ENCODE peak calls at places on chromosomes 13 and 19, in ten cellular contexts. X, N, E, H, U, W, F, J, T and O are unnamed samples.
A peak's percentile ranks its signal among the peaks of the same experiment; 100 is the strongest.

GRCh38 chr19:4635763-4636135 is 3.6 kb upstream of the TNFAIP8L1 start:
- DNase-seq in X (no peak), N (no peak), E (no peak), H (no peak), U (no peak), W (no peak), F (no peak), J (no peak), T (no peak), O (no peak)

GRCh38 chr13:111474136-111475002 is 153.9 kb downstream of the TEX29 start:
- DNase-seq in X (peak; percentile 2), N (no peak), E (no peak), H (peak; percentile 19), U (peak; percentile 50), W (no peak), F (no peak), J (peak; percentile 47), T (no peak), O (no peak)

GRCh38 chr13:112722433-112723250 is 32.8 kb downstream of the ATP11A start:
- DNase-seq in X (peak; percentile 90), N (peak; percentile 81), E (no peak), H (peak; percentile 96), U (peak; percentile 80), W (peak; percentile 50), F (no peak), J (peak; percentile 31), T (peak; percentile 75), O (peak; percentile 94)

GRCh38 chr13:44768233-44768632 is 192.1 kb upstream of the TSC22D1 start:
- DNase-seq in X (no peak), N (no peak), E (no peak), H (no peak), U (no peak), W (no peak), F (no peak), J (no peak), T (no peak), O (no peak)

GRCh38 chr13:112443191-112444000 is 67.2 kb downstream of the SPACA7 start:
- DNase-seq in X (no peak), N (no peak), E (no peak), H (no peak), U (peak; percentile 40), W (no peak), F (no peak), J (no peak), T (no peak), O (peak; percentile 44)

GRCh38 chr13:91058066-91058465 is 289.4 kb upstream of the MIR17HG start:
- DNase-seq in X (no peak), N (no peak), E (no peak), H (peak; percentile 36), U (no peak), W (no peak), F (no peak), J (no peak), T (no peak), O (peak; percentile 41)

GRCh38 chr13:49240017-49240416 is 7.7 kb upstream of the CDADC1 start:
- DNase-seq in X (no peak), N (no peak), E (no peak), H (peak; percentile 35), U (no peak), W (no peak), F (no peak), J (no peak), T (no peak), O (peak; percentile 33)

GRCh38 chr19:10228925-10229324 is 2.2 kb downstream of the S1PR2 start:
- DNase-seq in X (no peak), N (no peak), E (no peak), H (peak; percentile 30), U (no peak), W (no peak), F (no peak), J (peak; percentile 51), T (peak; percentile 24), O (peak; percentile 59)

DNA sequence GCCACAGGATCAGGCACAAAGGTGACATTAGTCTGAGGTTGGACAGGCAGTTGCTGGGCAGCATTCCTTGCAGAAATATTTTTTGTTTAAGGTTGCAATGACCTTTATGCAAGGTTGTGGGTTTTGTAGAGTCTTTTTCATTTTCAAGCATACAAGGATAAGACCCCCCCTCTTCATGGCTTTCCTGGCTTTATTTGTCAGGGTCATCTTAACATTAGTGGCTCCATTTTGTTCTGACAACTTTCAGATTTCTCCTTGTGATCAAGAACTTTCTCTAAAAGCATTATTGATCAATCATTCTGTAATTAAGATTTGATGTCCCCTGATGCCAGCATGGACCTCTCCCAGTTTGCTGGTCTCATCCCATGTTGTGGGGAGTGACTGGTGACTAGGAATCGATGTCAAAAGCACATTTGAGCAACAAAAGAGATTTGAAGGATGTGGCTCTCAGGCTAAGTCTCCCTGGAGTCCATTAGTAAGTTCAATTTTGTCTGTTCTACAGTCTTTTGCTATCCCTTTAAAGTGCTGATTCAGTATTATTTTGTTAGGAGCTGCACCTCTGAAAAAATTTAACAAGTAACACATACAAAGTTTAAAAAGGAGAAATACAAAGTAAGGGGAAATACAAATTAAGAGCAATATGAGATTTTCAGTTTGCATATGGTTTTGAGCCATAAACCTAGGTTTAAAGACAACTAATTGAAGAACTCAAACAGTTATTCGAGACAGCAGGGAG is 5.3 kb downstream of the CARD8 start:
- DNase-seq in X (no peak), N (no peak), E (no peak), H (no peak), U (no peak), W (no peak), F (no peak), J (no peak), T (no peak), O (no peak)
- H3K4me3 ChIP-seq in X (no peak overlapping the region), N (peak overlapping the region; percentile 52), E (no peak overlapping the region), H (no peak overlapping the region), U (no peak overlapping the region), W (no peak overlapping the region), F (no peak overlapping the region), J (no peak overlapping the region), T (no peak overlapping the region), O (no peak overlapping the region)

DNA sequence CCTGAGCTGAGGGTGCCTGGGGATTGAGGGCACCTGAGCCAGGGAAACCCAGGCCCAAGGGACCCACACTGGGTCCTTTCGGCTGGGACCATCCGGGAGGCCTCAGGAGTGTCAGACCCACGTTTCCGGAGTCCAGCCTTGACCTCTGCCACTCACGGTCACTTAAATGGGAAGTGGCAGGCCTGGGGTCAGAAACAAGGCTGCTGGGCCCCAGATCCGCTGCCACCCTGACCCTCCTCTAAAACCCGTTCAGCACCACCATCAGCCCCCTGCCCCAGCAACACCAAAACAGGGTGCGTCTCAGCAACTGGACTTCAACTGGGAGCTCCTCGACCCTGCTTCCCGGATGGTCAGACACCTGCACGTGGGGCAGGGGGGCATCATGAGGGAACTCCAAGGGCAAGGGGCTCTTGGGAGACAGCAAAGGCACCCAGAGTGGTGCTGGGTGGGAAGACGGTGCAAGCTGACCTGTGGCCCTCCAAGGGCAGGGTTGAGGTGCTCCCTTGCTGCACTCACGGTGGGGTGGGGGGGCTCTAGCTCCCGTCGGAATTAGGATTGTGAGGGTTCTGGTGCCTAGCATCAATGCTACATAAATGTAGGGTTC is 1.2 kb upstream of the PLPP2 start:
- DNase-seq in X (no peak), N (peak; percentile 49), E (no peak), H (no peak), U (no peak), W (no peak), F (no peak), J (no peak), T (no peak), O (no peak)
- H3K4me3 ChIP-seq in X (no peak overlapping the region), N (no peak overlapping the region), E (no peak overlapping the region), H (no peak overlapping the region), U (no peak overlapping the region), W (no peak overlapping the region), F (no peak overlapping the region), J (no peak overlapping the region), T (no peak overlapping the region), O (no peak overlapping the region)

GRCh38 chr13:28495586-28496564 is 947 bp upstream of the FLT1 start:
- DNase-seq in X (no peak), N (peak; percentile 74), E (no peak), H (no peak), U (no peak), W (no peak), F (no peak), J (no peak), T (no peak), O (no peak)
- H3K4me3 ChIP-seq in X (peak overlapping the region; percentile 57), N (peak overlapping the region; percentile 57), E (peak overlapping the region; percentile 57), H (no peak overlapping the region), U (peak overlapping the region; percentile 58), W (no peak overlapping the region), F (peak overlapping the region; percentile 62), J (peak overlapping the region; percentile 57), T (peak overlapping the region; percentile 85), O (peak overlapping the region; percentile 49)

DNA sequence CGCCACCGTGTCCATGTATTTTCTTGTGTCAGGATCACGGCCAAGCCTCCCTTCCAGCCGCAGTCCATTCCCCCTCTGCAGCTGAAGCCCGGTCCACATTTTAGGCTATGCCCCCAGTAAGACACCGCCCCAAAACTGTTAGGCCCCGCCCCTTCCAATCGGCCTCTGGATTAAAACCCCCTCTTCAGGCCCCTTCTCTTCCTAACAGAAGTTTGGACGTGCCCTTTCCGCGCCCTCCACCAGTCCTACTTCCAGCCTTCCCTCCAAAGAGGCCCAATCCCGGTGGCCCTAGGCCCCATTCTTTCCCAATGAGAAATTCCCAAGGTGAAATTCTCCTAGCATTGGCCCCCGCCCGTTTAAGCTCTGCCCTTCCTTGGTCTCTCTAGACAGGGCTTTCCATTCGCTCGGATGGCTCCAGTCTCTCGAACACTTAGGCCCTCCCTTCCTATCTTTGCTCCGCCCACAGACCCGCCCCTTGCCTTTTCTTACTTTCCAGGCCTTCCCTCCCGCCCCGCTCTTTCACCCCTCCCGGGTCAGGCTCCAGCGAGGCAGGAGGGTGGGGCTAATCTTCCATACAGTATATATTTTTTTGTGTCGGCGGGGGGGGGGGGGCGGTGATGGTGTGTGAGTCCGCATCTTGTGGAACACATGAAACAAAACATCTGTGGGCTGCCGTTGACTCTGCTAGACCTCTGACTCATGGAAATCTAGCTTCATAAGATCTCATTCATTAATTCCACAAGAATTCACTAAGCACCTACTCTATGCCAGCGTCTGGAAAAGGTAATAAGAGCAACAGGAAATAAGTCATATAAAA is 13.6 kb downstream of the LTBP4 start:
- DNase-seq in X (peak; percentile 96), N (peak; percentile 82), E (peak; percentile 27), H (peak; percentile 99), U (peak; percentile 93), W (peak; percentile 92), F (peak; percentile 67), J (peak; percentile 97), T (peak; percentile 90), O (peak; percentile 90)
- H3K4me3 ChIP-seq in X (peak overlapping the region; percentile 88), N (peak overlapping the region; percentile 55), E (peak overlapping the region; percentile 57), H (peak overlapping the region; percentile 55), U (peak overlapping the region; percentile 61), W (peak overlapping the region; percentile 60), F (peak overlapping the region; percentile 45), J (peak overlapping the region; percentile 87), T (peak overlapping the region; percentile 64), O (peak overlapping the region; percentile 71)

GRCh38 chr19:17967258-17968051 is 548 bp downstream of the KCNN1 start:
- DNase-seq in X (no peak), N (no peak), E (no peak), H (no peak), U (no peak), W (no peak), F (no peak), J (no peak), T (no peak), O (no peak)
- H3K4me3 ChIP-seq in X (peak overlapping the region; percentile 10), N (no peak overlapping the region), E (peak overlapping the region; percentile 36), H (no peak overlapping the region), U (peak overlapping the region; percentile 29), W (no peak overlapping the region), F (no peak overlapping the region), J (no peak overlapping the region), T (no peak overlapping the region), O (no peak overlapping the region)

DNA sequence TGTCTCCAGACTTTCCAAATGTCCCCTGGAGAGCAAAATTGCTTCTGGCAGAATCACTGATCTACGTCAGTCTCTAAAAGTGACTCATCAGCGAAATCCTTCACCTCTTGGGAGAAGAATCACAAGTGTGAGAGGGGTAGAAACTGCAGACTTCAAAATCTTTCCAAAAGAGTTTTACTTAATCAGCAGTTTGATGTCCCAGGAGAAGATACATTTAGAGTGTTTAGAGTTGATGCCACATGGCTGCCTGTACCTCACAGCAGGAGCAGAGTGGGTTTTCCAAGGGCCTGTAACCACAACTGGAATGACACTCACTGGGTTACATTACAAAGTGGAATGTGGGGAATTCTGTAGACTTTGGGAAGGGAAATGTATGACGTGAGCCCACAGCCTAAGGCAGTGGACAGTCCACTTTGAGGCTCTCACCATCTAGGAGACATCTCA is 6.2 kb upstream of the CEACAM5 start:
- DNase-seq in X (no peak), N (no peak), E (no peak), H (peak; percentile 20), U (no peak), W (no peak), F (no peak), J (peak; percentile 43), T (no peak), O (no peak)
- H3K4me3 ChIP-seq in X (no peak overlapping the region), N (no peak overlapping the region), E (no peak overlapping the region), H (no peak overlapping the region), U (no peak overlapping the region), W (no peak overlapping the region), F (no peak overlapping the region), J (no peak overlapping the region), T (no peak overlapping the region), O (no peak overlapping the region)